ENCODE peak calls at places on chromosomes 3 and 15, in eight cellular contexts. W is HCT116, M is fibroblast of mammary gland, Y is psoas muscle, A is WTC11, D is astrocyte of the spinal cord, X is B cell, Z is transverse colon. H is an unnamed sample.
A peak's percentile ranks its signal among the peaks of the same experiment; 100 is the strongest.

GRCh38 chr15:93331545-93332117 is 242.6 kb upstream of the RGMA start:
- DNase-seq in W (no peak), M (no peak), Y (no peak), A (peak; percentile 69), D (no peak), X (no peak), Z (no peak), H (peak; percentile 34)

GRCh38 chr3:30059240-30059639 is 547.2 kb upstream of the TGFBR2 start:
- DNase-seq in W (no peak), M (no peak), Y (no peak), A (peak; percentile 13), D (no peak), X (no peak), Z (no peak), H (no peak)

GRCh38 chr3:45026038-45026437 is at the start of gene CLEC3B:
- DNase-seq in W (no peak), M (peak; percentile 82), Y (peak; percentile 81), A (no peak), D (peak; percentile 57), X (no peak), Z (peak; percentile 33), H (no peak)

GRCh38 chr3:59772416-59773408 is 722.9 kb upstream of the CFAP20DC start:
- DNase-seq in W (no peak), M (no peak), Y (no peak), A (no peak), D (no peak), X (no peak), Z (peak; percentile 23), H (no peak)

GRCh38 chr3:50525987-50526386 is 22.6 kb upstream of the CACNA2D2 start:
- DNase-seq in W (peak; percentile 22), M (peak; percentile 53), Y (peak; percentile 64), A (peak; percentile 86), D (peak; percentile 36), X (no peak), Z (no peak), H (peak; percentile 67)

GRCh38 chr3:176920806-176921205 is 276.5 kb downstream of the TBL1XR1 start:
- DNase-seq in W (no peak), M (no peak), Y (no peak), A (no peak), D (peak; percentile 19), X (no peak), Z (no peak), H (no peak)

GRCh38 chr15:70356919-70357318 is 259.2 kb upstream of the TLE3 start:
- DNase-seq in W (no peak), M (peak; percentile 17), Y (no peak), A (no peak), D (no peak), X (no peak), Z (no peak), H (no peak)

GRCh38 chr3:141430326-141430725 is 56.5 kb upstream of the RASA2 start:
- DNase-seq in W (no peak), M (no peak), Y (no peak), A (no peak), D (no peak), X (no peak), Z (no peak), H (no peak)

GRCh38 chr15:70526221-70526973 is 237.0 kb downstream of the UACA start:
- DNase-seq in W (peak; percentile 45), M (peak; percentile 87), Y (no peak), A (no peak), D (peak; percentile 72), X (peak; percentile 50), Z (peak; percentile 33), H (no peak)

GRCh38 chr3:159416854-159417253 is 571.8 kb upstream of the IL12A start:
- DNase-seq in W (no peak), M (peak; percentile 28), Y (no peak), A (no peak), D (peak; percentile 76), X (no peak), Z (no peak), H (no peak)

GRCh38 chr15:56749982-56750381 is 16.7 kb upstream of the ZNF280D start:
- DNase-seq in W (no peak), M (peak; percentile 55), Y (no peak), A (no peak), D (no peak), X (no peak), Z (no peak), H (no peak)

GRCh38 chr15:74802862-74803447 is 9.7 kb upstream of the LMAN1L start:
- DNase-seq in W (no peak), M (no peak), Y (no peak), A (no peak), D (no peak), X (no peak), Z (no peak), H (no peak)

GRCh38 chr3:94249491-94250079 is 186.7 kb downstream of the NSUN3 start:
- DNase-seq in W (peak; percentile 35), M (peak; percentile 78), Y (peak; percentile 61), A (peak; percentile 83), D (peak; percentile 61), X (peak; percentile 25), Z (peak; percentile 74), H (peak; percentile 28)

GRCh38 chr3:191492601-191493000 is 31.6 kb downstream of the PYDC2 start:
- DNase-seq in W (no peak), M (peak; percentile 47), Y (no peak), A (no peak), D (peak; percentile 67), X (no peak), Z (no peak), H (no peak)

GRCh38 chr3:81105761-81106160 is 655.7 kb downstream of the GBE1 start:
- DNase-seq in W (no peak), M (no peak), Y (no peak), A (no peak), D (peak; percentile 33), X (no peak), Z (no peak), H (no peak)

GRCh38 chr3:14810070-14810732 is 8.6 kb upstream of the FGD5 start:
- DNase-seq in W (no peak), M (no peak), Y (peak; percentile 68), A (peak; percentile 36), D (no peak), X (no peak), Z (no peak), H (no peak)

DNA sequence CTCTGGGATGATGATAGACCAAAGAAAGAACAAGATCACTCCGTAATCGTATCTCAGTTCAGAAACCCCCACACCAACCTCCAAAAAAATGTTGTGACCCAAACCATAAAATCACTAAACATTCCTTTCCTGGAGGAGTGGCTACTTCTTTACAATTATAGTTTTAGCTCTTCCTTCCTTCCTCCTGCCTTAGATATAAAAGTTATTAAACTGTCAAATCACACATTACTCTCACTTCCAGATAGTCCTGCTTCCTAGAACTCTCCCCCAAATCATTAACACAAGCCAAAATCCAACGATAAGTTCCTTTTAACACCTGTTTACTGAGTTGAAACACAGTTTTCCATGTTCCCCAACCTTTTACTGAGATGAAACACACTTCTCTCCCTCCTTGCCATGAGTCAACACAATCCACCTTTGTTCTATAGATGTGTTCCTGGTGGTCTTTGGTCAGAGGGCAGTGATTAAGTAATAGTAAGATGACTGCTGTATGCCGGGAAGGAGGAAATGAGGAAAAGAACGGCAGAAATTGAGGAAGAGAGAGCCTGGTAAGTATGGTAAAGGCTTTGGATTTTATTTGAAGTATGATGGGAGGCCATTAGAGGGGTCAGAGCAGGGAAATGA is 8.3 kb upstream of the CRYGS start:
- DNase-seq in W (no peak), M (no peak), Y (no peak), A (no peak), D (no peak), X (no peak), Z (no peak), H (no peak)
- TF ChIP-seq CTCF in W (no peak), M (no peak), Y (no peak), A (no peak), D (no peak), X (no peak), Z (no peak), H (no peak)

GRCh38 chr3:23762214-23763039 is 43.3 kb upstream of the UBE2E1 start:
- DNase-seq in W (no peak), M (peak; percentile 67), Y (no peak), A (no peak), D (no peak), X (peak; percentile 38), Z (no peak), H (no peak)

GRCh38 chr3:23760325-23760724 is 45.4 kb upstream of the UBE2E1 start:
- DNase-seq in W (no peak), M (no peak), Y (no peak), A (no peak), D (no peak), X (no peak), Z (no peak), H (no peak)

GRCh38 chr3:23760871-23761373 is 44.8 kb upstream of the UBE2E1 start:
- DNase-seq in W (no peak), M (no peak), Y (no peak), A (no peak), D (no peak), X (no peak), Z (no peak), H (no peak)

GRCh38 chr3:23763040-23763477 is 42.7 kb upstream of the UBE2E1 start:
- DNase-seq in W (no peak), M (peak; percentile 40), Y (no peak), A (no peak), D (peak; percentile 55), X (no peak), Z (no peak), H (no peak)

GRCh38 chr3:23761440-23761896 is 44.3 kb upstream of the UBE2E1 start:
- DNase-seq in W (peak; percentile 44), M (peak; percentile 59), Y (no peak), A (no peak), D (peak; percentile 28), X (no peak), Z (peak; percentile 59), H (no peak)
- TF ChIP-seq CTCF in W (peak; percentile 53), M (peak; percentile 50), Y (peak; percentile 8), A (no peak), D (peak; percentile 40), X (no peak), Z (peak; percentile 39), H (peak; percentile 52)

GRCh38 chr3:10941972-10942371 is 50.6 kb upstream of the SLC6A1 start:
- DNase-seq in W (no peak), M (peak; percentile 10), Y (no peak), A (peak; percentile 69), D (no peak), X (no peak), Z (no peak), H (no peak)
- TF ChIP-seq CTCF in W (peak; percentile 12), M (peak; percentile 69), Y (peak; percentile 46), A (peak; percentile 91), D (peak; percentile 81), X (peak; percentile 58), Z (no peak), H (peak; percentile 62)

DNA sequence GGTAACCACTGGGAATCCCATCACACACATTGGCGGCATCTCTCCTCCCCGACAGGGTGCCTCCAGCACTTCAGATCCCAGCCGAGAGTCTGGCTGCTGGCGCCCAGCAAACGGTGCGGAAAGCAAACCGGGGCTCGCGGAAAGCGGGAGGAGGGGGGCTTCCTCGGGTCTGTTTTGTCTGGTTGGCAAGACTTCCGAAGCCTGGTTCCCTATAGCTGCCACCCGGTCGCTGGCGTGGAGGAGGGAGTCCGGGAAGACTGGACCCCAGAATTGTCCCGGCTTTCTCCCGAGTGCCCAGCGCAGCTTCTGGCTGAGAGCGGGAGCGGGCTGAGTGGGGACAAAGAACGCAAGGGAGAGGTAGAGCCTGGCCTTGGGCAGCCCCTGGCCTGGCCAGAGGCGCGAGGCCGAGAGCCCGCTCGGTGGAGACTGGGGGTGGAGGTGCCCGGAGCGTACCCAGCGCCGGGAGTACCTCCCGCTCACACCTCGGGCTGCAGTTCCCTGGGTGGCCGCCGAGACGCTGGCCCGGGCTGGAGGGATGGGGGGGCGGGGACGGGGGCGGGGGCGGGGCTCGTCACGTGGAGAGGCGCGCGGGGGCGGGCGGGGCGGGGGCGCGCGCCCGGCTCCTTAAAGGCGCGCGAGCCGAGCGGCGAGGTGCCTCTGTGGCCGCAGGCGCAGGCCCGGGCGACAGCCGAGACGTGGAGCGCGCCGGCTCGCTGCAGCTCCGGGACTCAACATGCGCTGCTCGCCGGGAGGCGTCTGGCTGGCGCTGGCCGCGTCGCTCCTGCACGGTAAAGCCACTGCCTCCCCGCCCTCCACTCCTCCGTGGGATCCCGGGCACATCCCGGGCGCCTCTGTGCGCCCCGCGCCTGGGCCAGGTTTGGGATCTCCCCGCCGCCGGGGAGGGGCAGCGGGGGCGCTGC is at the start of gene CHRNA7:
- DNase-seq in W (peak; percentile 33), M (peak; percentile 10), Y (peak; percentile 84), A (peak; percentile 77), D (peak; percentile 18), X (no peak), Z (peak; percentile 65), H (peak; percentile 75)
- TF ChIP-seq CTCF in W (no peak), M (no peak), Y (peak; percentile 42), A (no peak), D (peak; percentile 20), X (no peak), Z (peak; percentile 22), H (peak; percentile 41)

H was measured in progenitor cell of endocrine pancreas.